ENCODE peak calls at places on chromosomes 3 and 15, in ten cellular contexts. Z is NCI-H345; T is HT1080; Y is activated T-cell treated with anti-CD3 and anti-CD28 coated beads, Interleukin-2, amount 50 U/mL, for 4 hours; N is stimulated activated CD8-positive, alpha-beta memory T cell treated with anti-CD3 and anti-CD28 coated beads, Interleukin-2, amount 100 ng/mL, for 48 hours; G is WERI-Rb-1; R is HEK293T; E is foreskin fibroblast; O is AG08395; F is stimulated activated naive CD8-positive, alpha-beta T cell treated with anti-CD3 and anti-CD28 coated beads, Interleukin-15, Interleukin-2, amounts not matched to agents 100 U/mL and 50 U/mL, for 24 hours. X is an unnamed sample.

GRCh38 chr3:184004483-184004882 is 13.2 kb downstream of the ABCC5 start:
- DNase-seq in T (no peak), Y (no peak), Z (no peak), G (no peak), R (no peak), F (no peak), E (no peak), N (no peak), O (no peak), X (no peak)

GRCh38 chr3:45078910-45079522 is 52.9 kb downstream of the CLEC3B start:
- DNase-seq in G (no peak), R (no peak), N (no peak), O (peak; percentile 27), Y (no peak), F (no peak), Z (no peak), T (no peak), E (peak; percentile 58), X (no peak)

GRCh38 chr3:13654330-13655073 is 105.6 kb downstream of the FBLN2 start:
- DNase-seq in F (peak; percentile 45), Z (no peak), G (no peak), T (no peak), R (no peak), E (no peak), O (no peak), N (no peak), Y (peak; percentile 15), X (no peak)

GRCh38 chr3:112813723-112814171 is 32.9 kb downstream of the CD200R1L start:
- DNase-seq in F (no peak), N (no peak), Z (no peak), O (no peak), E (peak; percentile 54), G (no peak), R (no peak), Y (no peak), T (no peak), X (no peak)

GRCh38 chr15:81176291-81176893 is 20.3 kb upstream of the IL16 start:
- DNase-seq in Z (no peak), R (no peak), G (no peak), Y (no peak), T (no peak), O (peak; percentile 21), E (no peak), N (no peak), F (no peak), X (no peak)

GRCh38 chr15:89115547-89115946 is 27.3 kb downstream of the ABHD2 start:
- DNase-seq in G (peak; percentile 35), F (no peak), Y (no peak), O (no peak), R (no peak), E (no peak), T (no peak), Z (peak; percentile 72), N (no peak), X (no peak)

GRCh38 chr15:88995449-88995848 is 82.3 kb upstream of the MFGE8 start:
- DNase-seq in Z (no peak), R (no peak), N (no peak), T (no peak), E (peak; percentile 36), O (no peak), Y (no peak), G (no peak), F (no peak), X (no peak)

GRCh38 chr15:99895956-99896311 is 162.7 kb upstream of the LYSMD4 start:
- DNase-seq in G (no peak), T (no peak), R (no peak), F (no peak), E (no peak), N (no peak), O (no peak), Z (no peak), Y (no peak), X (no peak)

GRCh38 chr3:63864008-63864871 is 573 bp downstream of the ATXN7 start:
- DNase-seq in Z (no peak), E (peak; percentile 53), G (peak; percentile 23), O (peak; percentile 47), Y (peak; percentile 37), T (peak; percentile 24), R (peak; percentile 61), F (peak; percentile 68), N (peak; percentile 55), X (no peak)

GRCh38 chr3:168096210-168096795 is 579 bp upstream of the GOLIM4 start:
- DNase-seq in Y (no peak), E (peak; percentile 95), G (peak; percentile 85), N (no peak), Z (peak; percentile 74), O (peak; percentile 78), R (peak; percentile 70), F (peak; percentile 35), T (peak; percentile 93), X (no peak)

GRCh38 chr3:112781611-112782010 is 65.1 kb downstream of the CD200R1L start:
- DNase-seq in Z (no peak), T (peak; percentile 29), F (no peak), N (no peak), R (no peak), E (peak; percentile 66), O (no peak), Y (no peak), G (no peak), X (no peak)

GRCh38 chr3:60154011-60154410 is 1097.2 kb downstream of the FHIT start:
- DNase-seq in G (no peak), Y (no peak), R (no peak), N (no peak), O (no peak), Z (no peak), T (no peak), F (no peak), E (no peak), X (no peak)

GRCh38 chr3:162224736-162225135 is 728.1 kb downstream of the OTOL1 start:
- DNase-seq in O (no peak), G (no peak), T (peak; percentile 34), Y (no peak), N (no peak), R (no peak), E (peak; percentile 14), F (no peak), Z (no peak), X (no peak)

GRCh38 chr3:150268426-150269321 is 139.4 kb upstream of the TSC22D2 start:
- DNase-seq in E (peak; percentile 59), R (no peak), O (peak; percentile 18), Z (no peak), T (no peak), N (no peak), Y (no peak), G (no peak), F (no peak), X (no peak)

GRCh38 chr3:188979669-188980311 is 192.0 kb upstream of the TPRG1 start:
- DNase-seq in Z (no peak), E (peak; percentile 8), F (no peak), R (no peak), G (no peak), O (no peak), Y (no peak), N (no peak), T (no peak), X (no peak)

GRCh38 chr15:67066041-67067021 is 929 bp downstream of the SMAD3 start:
- DNase-seq in Z (no peak), R (no peak), N (no peak), F (peak; percentile 47), G (peak; percentile 22), O (no peak), Y (peak; percentile 30), E (peak; percentile 52), T (no peak), X (no peak)

GRCh38 chr3:21326704-21327103 is 424.3 kb downstream of the ZNF385D start:
- DNase-seq in G (no peak), O (peak; percentile 31), F (no peak), Y (no peak), Z (no peak), R (no peak), T (no peak), N (no peak), E (peak; percentile 22), X (no peak)

GRCh38 chr3:183513046-183513706 is 42.3 kb downstream of the KLHL6 start:
- DNase-seq in G (no peak), T (no peak), O (no peak), N (peak; percentile 10), E (no peak), Y (peak; percentile 29), R (no peak), F (peak; percentile 50), Z (no peak), X (no peak)

GRCh38 chr3:141998674-141999290 is 122.3 kb downstream of the ATP1B3 start:
- DNase-seq in O (peak; percentile 40), R (no peak), G (no peak), Z (no peak), N (no peak), Y (no peak), F (no peak), T (peak; percentile 34), E (peak; percentile 49), X (no peak)

GRCh38 chr3:8658326-8659212 is 14.0 kb upstream of the SSUH2 start:
- DNase-seq in R (no peak), Y (no peak), Z (peak; percentile 64), O (no peak), G (no peak), T (peak; percentile 48), E (peak; percentile 12), N (no peak), F (peak; percentile 11), X (no peak)

GRCh38 chr3:129971368-129972052 is 3.0 kb upstream of the TRH start:
- DNase-seq in O (no peak), R (no peak), N (no peak), Z (no peak), G (no peak), Y (no peak), T (no peak), E (no peak), F (no peak), X (no peak)

GRCh38 chr15:81752974-81753373 is 292.8 kb downstream of the MEX3B start:
- DNase-seq in F (no peak), Z (peak; percentile 33), T (no peak), Y (no peak), R (no peak), E (no peak), N (no peak), O (no peak), G (no peak), X (no peak)

GRCh38 chr3:44445786-44446185 is 31.7 kb downstream of the ZNF445 start:
- DNase-seq in G (no peak), Z (no peak), F (no peak), Y (no peak), T (no peak), E (no peak), N (no peak), R (no peak), O (no peak), X (no peak)

GRCh38 chr3:53845103-53845880 is 927 bp downstream of the CHDH start:
- DNase-seq in E (peak; percentile 60), F (peak; percentile 16), O (peak; percentile 58), R (peak; percentile 59), Z (peak; percentile 17), G (peak; percentile 39), Y (no peak), T (no peak), N (no peak), X (no peak)

X was measured in substantia nigra.